ENCODE peak calls at places on chromosomes 11 and 22, in nine cellular contexts. D, M, U, G, F, Z, J, S and O are unnamed samples.

GRCh38 chr22:36419177-36419911 is 31.6 kb upstream of the MYH9 start:
- DNase-seq in G (peak; percentile 84), Z (peak; percentile 84), S (no peak), M (peak; percentile 67), U (no peak), J (no peak), F (no peak), D (no peak), O (no peak)

GRCh38 chr11:69661413-69661715 is 13.8 kb downstream of the LTO1 start:
- DNase-seq in D (no peak), U (no peak), M (no peak), S (no peak), J (no peak), G (no peak), Z (no peak), F (no peak), O (no peak)

GRCh38 chr11:5364214-5364613 is 12.9 kb downstream of the OR51B6 start:
- DNase-seq in Z (peak; percentile 73), G (no peak), F (no peak), U (no peak), D (no peak), S (no peak), M (no peak), J (no peak), O (no peak)

GRCh38 chr11:17601206-17602075 is 54.4 kb downstream of the OTOG start:
- DNase-seq in J (peak; percentile 45), G (no peak), S (no peak), D (no peak), F (peak; percentile 92), U (no peak), Z (no peak), M (no peak), O (peak; percentile 60)

GRCh38 chr11:117618273-117618672 is 178.7 kb downstream of the DSCAML1 start:
- DNase-seq in U (no peak), M (no peak), S (no peak), J (no peak), D (peak; percentile 0), Z (no peak), F (no peak), G (no peak), O (no peak)

GRCh38 chr11:24617856-24618255 is 121.0 kb downstream of the LUZP2 start:
- DNase-seq in G (no peak), U (no peak), J (no peak), S (no peak), Z (no peak), F (no peak), M (no peak), D (no peak), O (no peak)

GRCh38 chr11:9004310-9004945 is 627 bp upstream of the NRIP3 start:
- DNase-seq in D (peak; percentile 68), M (peak; percentile 23), Z (no peak), J (no peak), F (no peak), G (no peak), S (no peak), U (peak; percentile 35), O (peak; percentile 66)

GRCh38 chr22:24424001-24424900 is 3.1 kb upstream of the ADORA2A start:
- DNase-seq in S (no peak), M (no peak), G (peak; percentile 23), U (peak; percentile 54), J (no peak), Z (no peak), D (no peak), F (no peak), O (peak; percentile 50)

GRCh38 chr22:42270178-42270511 is 308 bp downstream of the TCF20 start:
- DNase-seq in D (no peak), S (peak; percentile 22), G (no peak), J (no peak), U (peak; percentile 47), Z (no peak), M (no peak), F (no peak), O (no peak)

GRCh38 chr11:32045456-32045855 is 45.4 kb upstream of the RCN1 start:
- DNase-seq in U (no peak), D (no peak), J (no peak), M (no peak), S (no peak), G (no peak), F (no peak), Z (no peak), O (no peak)

GRCh38 chr11:3165152-3165705 is at the start of gene OSBPL5:
- DNase-seq in G (peak; percentile 72), S (peak; percentile 22), D (peak; percentile 89), U (peak; percentile 57), M (peak; percentile 82), F (no peak), J (no peak), Z (peak; percentile 53), O (peak; percentile 82)

GRCh38 chr11:64019106-64020031 is 16.4 kb upstream of the FLRT1 start:
- DNase-seq in Z (no peak), F (no peak), J (no peak), U (no peak), M (no peak), S (no peak), G (no peak), D (no peak), O (no peak)

GRCh38 chr22:36193171-36193570 is 8.4 kb downstream of the APOL4 start:
- DNase-seq in D (no peak), U (no peak), M (no peak), F (no peak), G (no peak), Z (no peak), S (no peak), J (no peak), O (no peak)

DNA sequence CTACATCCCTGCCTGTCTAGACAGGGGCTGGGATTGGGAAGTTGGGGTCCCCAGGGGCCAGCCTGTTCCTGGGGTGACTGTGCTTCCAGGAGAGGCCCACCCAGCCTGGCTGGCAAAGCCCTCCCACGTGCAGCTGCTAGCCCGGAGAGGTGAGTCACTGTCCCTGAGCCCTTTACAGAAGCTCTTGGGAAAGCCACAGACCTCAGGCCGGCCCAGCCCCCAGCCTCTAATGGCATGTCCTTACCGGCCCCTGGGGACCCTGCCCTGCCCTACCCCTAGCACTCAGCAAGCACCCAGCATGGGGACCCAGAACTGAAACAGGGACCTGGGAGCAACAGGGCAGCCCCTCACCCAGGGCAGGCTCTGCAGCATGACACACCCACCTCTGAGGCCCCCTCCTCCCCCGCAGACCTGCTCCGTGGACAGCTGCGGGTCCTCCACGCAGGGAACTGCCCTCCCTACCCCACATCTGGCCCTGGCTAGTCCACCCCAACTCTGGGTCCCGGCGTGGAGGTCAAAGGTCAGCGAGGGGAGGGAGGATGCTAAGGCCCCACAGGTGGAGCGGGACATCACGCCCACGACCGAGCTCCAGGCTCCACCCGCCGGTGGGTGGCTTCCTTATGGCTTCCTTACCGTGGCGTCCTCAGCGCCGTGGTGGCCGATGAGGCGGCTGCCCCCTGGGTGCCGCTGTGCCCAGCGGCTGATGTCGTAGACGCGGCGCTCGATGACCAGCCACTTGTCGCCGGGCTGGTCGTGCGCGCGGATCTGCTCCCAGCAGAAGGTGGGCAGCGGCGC is 612 bp downstream of the FADS3 start:
- DNase-seq in S (peak; percentile 50), F (no peak), Z (peak; percentile 80), U (peak; percentile 40), J (no peak), G (no peak), D (peak; percentile 78), M (peak; percentile 38), O (no peak)
- TF ChIP-seq CTCF in S (no peak), F (no peak), Z (no peak), U (no peak), J (peak; percentile 29), G (no peak), D (peak; percentile 20), M (no peak), O (no peak)

GRCh38 chr11:129155745-129156144 is 36.4 kb downstream of the ARHGAP32 start:
- DNase-seq in F (no peak), J (no peak), U (no peak), D (no peak), Z (no peak), G (no peak), M (no peak), S (no peak), O (no peak)
- TF ChIP-seq CTCF in F (no peak), J (no peak), U (no peak), D (no peak), Z (no peak), G (no peak), M (no peak), S (no peak), O (no peak)

GRCh38 chr22:32634424-32634981 is 159.9 kb downstream of the FBXO7 start:
- DNase-seq in D (no peak), G (no peak), M (no peak), S (no peak), U (no peak), J (no peak), F (no peak), Z (no peak), O (no peak)
- TF ChIP-seq CTCF in D (no peak), G (no peak), M (no peak), S (no peak), U (no peak), J (no peak), F (no peak), Z (no peak), O (no peak)

GRCh38 chr11:126483796-126484195 is 128.3 kb downstream of the ST3GAL4 start:
- DNase-seq in Z (no peak), M (peak; percentile 5), J (no peak), D (peak; percentile 18), F (no peak), G (no peak), U (no peak), S (no peak), O (no peak)

GRCh38 chr11:126487711-126488110 is 132.2 kb downstream of the ST3GAL4 start:
- DNase-seq in Z (no peak), G (no peak), D (peak; percentile 43), J (no peak), S (no peak), M (no peak), F (no peak), U (no peak), O (no peak)

GRCh38 chr11:126485986-126486635 is 130.6 kb downstream of the ST3GAL4 start:
- DNase-seq in U (peak; percentile 17), J (no peak), M (no peak), F (no peak), D (peak; percentile 34), Z (no peak), S (no peak), G (no peak), O (no peak)

GRCh38 chr11:126484266-126484665 is 128.8 kb downstream of the ST3GAL4 start:
- DNase-seq in F (no peak), Z (peak; percentile 46), D (no peak), G (no peak), J (no peak), M (no peak), S (peak; percentile 52), U (no peak), O (no peak)

DNA sequence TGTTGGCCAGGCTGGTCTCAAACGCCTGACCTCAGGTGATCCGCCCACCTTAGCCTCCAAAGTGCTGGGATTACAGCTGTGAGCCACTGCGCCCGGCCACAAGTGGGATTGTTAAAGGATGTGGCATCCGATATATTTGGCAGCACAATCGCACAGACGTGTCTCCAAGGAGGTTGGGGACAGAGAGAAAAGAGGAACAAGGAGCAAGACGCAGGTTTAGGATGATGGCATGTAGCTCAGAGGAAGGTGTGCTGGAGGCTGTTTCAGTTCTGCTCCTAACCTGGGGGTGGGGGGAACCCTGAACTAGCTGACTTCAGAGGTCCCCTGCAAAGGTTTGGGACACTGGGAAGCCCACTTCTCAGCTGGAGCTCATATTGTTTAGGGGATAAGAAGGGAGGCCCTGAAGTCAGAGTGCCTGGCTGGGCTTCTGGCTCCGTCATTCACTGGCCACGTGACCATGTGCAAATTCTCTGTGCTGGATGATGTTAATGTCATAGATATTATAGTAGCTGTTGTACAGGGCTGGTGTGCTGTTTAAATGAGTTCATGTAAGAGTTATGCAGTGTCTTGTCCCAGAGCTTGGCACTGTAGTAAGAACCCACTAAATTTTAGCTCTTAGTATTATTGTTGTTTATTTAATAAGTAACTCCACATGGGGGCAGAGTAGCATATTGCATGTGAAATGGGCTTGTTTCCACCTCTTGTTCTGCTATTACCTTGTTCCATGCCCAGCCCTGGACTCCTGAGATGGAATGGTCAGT is 129.7 kb downstream of the ST3GAL4 start:
- DNase-seq in S (no peak), F (no peak), J (no peak), G (no peak), D (peak; percentile 13), Z (peak; percentile 49), M (no peak), U (no peak), O (no peak)
- TF ChIP-seq CTCF in S (peak; percentile 6), F (no peak), J (peak; percentile 17), G (peak; percentile 9), D (no peak), Z (peak; percentile 15), M (no peak), U (no peak), O (no peak)